ENCODE peak calls at places on chromosomes 3 and 15, in eight cellular contexts. Z is cardiac fibroblast; T is activated naive CD4-positive, alpha-beta T cell; U is NCI-H748 treated with DMSO at 0.1 percent for 48 hours; N is HS-5; W is COR-L47; A is RPMI7951; F is activated CD4-positive, alpha-beta T cell treated with anti-CD3 and anti-CD28 coated beads, Interleukin-2, amount 50 U/mL, for 1 hour. B is an unnamed sample.

GRCh38 chr3:59766165-59766872 is 716.5 kb upstream of the CFAP20DC start:
- DNase-seq in Z (peak), N (peak), F (no peak), U (no peak), A (peak), W (no peak), T (no peak), B (peak)

GRCh38 chr3:49512791-49513355 is 41.4 kb upstream of the BSN start:
- DNase-seq in A (no peak), Z (no peak), T (no peak), F (no peak), W (no peak), N (no peak), U (no peak), B (no peak)

GRCh38 chr15:51750942-51751686 is at the start of gene TMOD2:
- DNase-seq in W (peak), A (peak), N (no peak), F (peak), Z (peak), U (peak), T (peak), B (peak)

GRCh38 chr15:78308422-78309021 is 9.1 kb upstream of the SKIC8 start:
- DNase-seq in T (no peak), A (peak), Z (peak), U (peak), F (peak), W (peak), N (no peak), B (peak)

GRCh38 chr15:69476704-69477473 is 24.3 kb downstream of the RPLP1 start:
- DNase-seq in N (no peak), T (no peak), F (no peak), Z (no peak), U (no peak), A (no peak), W (no peak), B (no peak)

GRCh38 chr3:23094890-23095462 is 108.2 kb upstream of the UBE2E2 start:
- DNase-seq in U (peak), A (peak), T (no peak), Z (peak), N (peak), W (peak), F (no peak), B (peak)

GRCh38 chr3:3821780-3822179 is 22.5 kb downstream of the LRRN1 start:
- DNase-seq in F (no peak), T (no peak), Z (no peak), A (no peak), N (no peak), W (no peak), U (no peak), B (no peak)

GRCh38 chr3:166085164-166085830 is 248.1 kb upstream of the BCHE start:
- DNase-seq in T (no peak), N (peak), W (no peak), Z (no peak), A (no peak), F (no peak), U (no peak), B (no peak)

GRCh38 chr3:72907131-72907697 is 19.4 kb downstream of the GXYLT2 start:
- DNase-seq in U (no peak), W (no peak), Z (peak), N (no peak), A (peak), T (no peak), F (no peak), B (peak)

GRCh38 chr15:53446376-53446775 is 313.1 kb downstream of the WDR72 start:
- DNase-seq in Z (no peak), F (no peak), N (no peak), T (no peak), U (no peak), A (no peak), W (no peak), B (no peak)

GRCh38 chr15:99106417-99107220 is 1.7 kb downstream of the SYNM start:
- DNase-seq in Z (peak), F (no peak), U (no peak), A (peak), N (no peak), T (no peak), W (peak), B (no peak)

GRCh38 chr3:15305366-15305844 is 27.0 kb downstream of the SH3BP5 start:
- DNase-seq in W (no peak), U (no peak), Z (peak), F (no peak), T (no peak), N (no peak), A (no peak), B (no peak)

GRCh38 chr15:39195988-39196486 is 384.8 kb upstream of the THBS1 start:
- DNase-seq in W (no peak), T (no peak), A (peak), N (peak), F (no peak), U (no peak), Z (peak), B (peak)

GRCh38 chr15:88727439-88727838 is 75.8 kb upstream of the ACAN start:
- DNase-seq in N (no peak), Z (no peak), F (no peak), U (no peak), T (no peak), W (no peak), A (peak), B (no peak)

GRCh38 chr3:42159706-42160472 is 68.7 kb downstream of the TRAK1 start:
- DNase-seq in A (peak), F (peak), N (no peak), U (peak), T (no peak), Z (peak), W (peak), B (peak)

GRCh38 chr3:58868101-58868779 is 181.6 kb downstream of the CFAP20DC start:
- DNase-seq in W (no peak), N (no peak), F (no peak), A (no peak), T (no peak), U (no peak), Z (no peak), B (no peak)

GRCh38 chr3:159517105-159517504 is 471.5 kb upstream of the IL12A start:
- DNase-seq in N (no peak), W (no peak), T (no peak), U (no peak), F (no peak), Z (no peak), A (no peak), B (no peak)

GRCh38 chr3:187321766-187322165 is 30.2 kb upstream of the MASP1 start:
- DNase-seq in U (no peak), W (no peak), T (no peak), A (no peak), N (no peak), Z (no peak), F (no peak), B (no peak)

GRCh38 chr3:8938021-8938420 is 25.3 kb downstream of the RAD18 start:
- DNase-seq in T (no peak), U (no peak), W (no peak), F (no peak), A (peak), Z (peak), N (peak), B (peak)

GRCh38 chr15:43749690-43750345 is 3.6 kb downstream of the PDIA3 start:
- DNase-seq in T (no peak), U (no peak), F (peak), N (no peak), W (no peak), Z (no peak), A (peak), B (no peak)

GRCh38 chr3:86993704-86994103 is 2.8 kb upstream of the VGLL3 start:
- DNase-seq in F (no peak), A (peak), W (no peak), N (no peak), T (no peak), U (no peak), Z (peak), B (peak)

GRCh38 chr3:186254676-186255665 is 107.1 kb downstream of the DGKG start:
- DNase-seq in U (no peak), Z (peak), A (peak), F (no peak), T (no peak), W (no peak), N (no peak), B (no peak)

GRCh38 chr3:151091685-151092352 is 6.4 kb downstream of the MED12L start:
- DNase-seq in U (no peak), N (no peak), T (no peak), W (no peak), F (no peak), A (peak), Z (no peak), B (no peak)

GRCh38 chr3:52153389-52154096 is 680 bp downstream of the POC1A start:
- DNase-seq in A (peak), T (no peak), Z (no peak), F (no peak), U (peak), N (peak), W (peak), B (no peak)

GRCh38 chr3:183626877-183627594 is 8.4 kb upstream of the KLHL24 start:
- DNase-seq in U (no peak), N (no peak), Z (no peak), T (no peak), F (no peak), W (no peak), A (no peak), B (peak)

GRCh38 chr3:123883656-123884257 is 375 bp downstream of the MYLK start:
- DNase-seq in F (no peak), N (no peak), Z (no peak), A (no peak), W (no peak), T (no peak), U (no peak), B (peak)

GRCh38 chr3:71964170-71964569 is 179.2 kb upstream of the PROK2 start:
- DNase-seq in Z (no peak), W (no peak), A (no peak), N (no peak), F (no peak), T (no peak), U (no peak), B (no peak)

GRCh38 chr3:52194541-52195296 is 3.2 kb upstream of the ALAS1 start:
- DNase-seq in T (no peak), N (no peak), A (no peak), U (no peak), F (no peak), W (no peak), Z (peak), B (no peak)

GRCh38 chr3:52433328-52434060 is 11.4 kb downstream of the SEMA3G start:
- DNase-seq in Z (no peak), N (no peak), W (no peak), F (no peak), T (no peak), U (no peak), A (no peak), B (no peak)

GRCh38 chr3:159837725-159838124 is 150.9 kb upstream of the IL12A start:
- DNase-seq in W (no peak), N (no peak), Z (no peak), F (no peak), U (no peak), T (no peak), A (peak), B (no peak)

GRCh38 chr3:135215516-135215915 is 420.5 kb downstream of the EPHB1 start:
- DNase-seq in U (no peak), T (no peak), Z (no peak), N (no peak), F (no peak), W (no peak), A (peak), B (no peak)

GRCh38 chr3:50573566-50574279 is 4.4 kb downstream of the HEMK1 start:
- DNase-seq in N (no peak), U (no peak), T (no peak), W (no peak), A (no peak), F (no peak), Z (no peak), B (no peak)

GRCh38 chr3:126541628-126542339 is 16.9 kb downstream of the C3orf22 start:
- DNase-seq in A (no peak), F (no peak), U (no peak), Z (no peak), N (no peak), W (no peak), T (no peak), B (no peak)

GRCh38 chr3:49346797-49347251 is 7.0 kb upstream of the USP4 start:
- DNase-seq in W (no peak), F (no peak), N (peak), A (peak), Z (no peak), U (no peak), T (no peak), B (peak)

GRCh38 chr3:60645801-60646200 is 605.5 kb downstream of the FHIT start:
- DNase-seq in T (no peak), U (no peak), W (no peak), N (no peak), Z (no peak), F (no peak), A (no peak), B (no peak)

GRCh38 chr15:52164631-52165265 is 26.4 kb downstream of the GNB5 start:
- DNase-seq in F (no peak), T (no peak), A (no peak), U (no peak), N (no peak), Z (no peak), W (no peak), B (no peak)

GRCh38 chr3:194262345-194263305 is 88.5 kb downstream of the CPN2 start:
- DNase-seq in U (no peak), A (no peak), F (no peak), Z (no peak), W (no peak), T (no peak), N (no peak), B (no peak)